ENCODE peak calls at places on chromosome 13, in ten cellular contexts. One of them, this sample, is unnamed.

GRCh38 chr13:65926750-65927171 is 1303.4 kb downstream of the PCDH9 start:
- DNase-seq in cardiac fibroblast: peak; percentile 39
- DNase-seq in CD8-positive, alpha-beta T cell: no peak
- DNase-seq in CD4-positive, CD25-positive, alpha-beta regulatory T cell: no peak
- DNase-seq in GM23248: no peak
- DNase-seq in psoas muscle: peak; percentile 28
- DNase-seq in mucosa of descending colon: no peak
- DNase-seq in suprapubic skin: no peak
- DNase-seq in AG04450: no peak
- DNase-seq in hepatocyte: peak; percentile 21
- DNase-seq in this sample: no peak

GRCh38 chr13:111565400-111565799 is 245.0 kb downstream of the TEX29 start:
- DNase-seq in cardiac fibroblast: no peak
- DNase-seq in CD8-positive, alpha-beta T cell: no peak
- DNase-seq in CD4-positive, CD25-positive, alpha-beta regulatory T cell: no peak
- DNase-seq in GM23248: no peak
- DNase-seq in psoas muscle: no peak
- DNase-seq in mucosa of descending colon: no peak
- DNase-seq in suprapubic skin: no peak
- DNase-seq in AG04450: no peak
- DNase-seq in hepatocyte: no peak
- DNase-seq in this sample: no peak

GRCh38 chr13:60137911-60138570 is 25.7 kb downstream of the DIAPH3 start:
- DNase-seq in cardiac fibroblast: no peak
- DNase-seq in CD8-positive, alpha-beta T cell: no peak
- DNase-seq in CD4-positive, CD25-positive, alpha-beta regulatory T cell: no peak
- DNase-seq in GM23248: no peak
- DNase-seq in psoas muscle: no peak
- DNase-seq in mucosa of descending colon: no peak
- DNase-seq in suprapubic skin: no peak
- DNase-seq in AG04450: no peak
- DNase-seq in hepatocyte: no peak
- DNase-seq in this sample: no peak

GRCh38 chr13:102286326-102286725 is 115.5 kb downstream of the FGF14 start:
- DNase-seq in cardiac fibroblast: peak; percentile 59
- DNase-seq in CD8-positive, alpha-beta T cell: no peak
- DNase-seq in CD4-positive, CD25-positive, alpha-beta regulatory T cell: no peak
- DNase-seq in GM23248: peak; percentile 97
- DNase-seq in psoas muscle: no peak
- DNase-seq in mucosa of descending colon: no peak
- DNase-seq in suprapubic skin: no peak
- DNase-seq in AG04450: peak; percentile 74
- DNase-seq in hepatocyte: peak; percentile 15
- DNase-seq in this sample: peak; percentile 94

GRCh38 chr13:82480415-82480814 is 1401.9 kb downstream of the SLITRK1 start:
- DNase-seq in cardiac fibroblast: no peak
- DNase-seq in CD8-positive, alpha-beta T cell: no peak
- DNase-seq in CD4-positive, CD25-positive, alpha-beta regulatory T cell: no peak
- DNase-seq in GM23248: peak; percentile 4
- DNase-seq in psoas muscle: no peak
- DNase-seq in mucosa of descending colon: no peak
- DNase-seq in suprapubic skin: no peak
- DNase-seq in AG04450: no peak
- DNase-seq in hepatocyte: no peak
- DNase-seq in this sample: no peak

GRCh38 chr13:108915634-108916497 is 286.5 kb downstream of the MYO16 start:
- DNase-seq in cardiac fibroblast: peak; percentile 93
- DNase-seq in CD8-positive, alpha-beta T cell: no peak
- DNase-seq in CD4-positive, CD25-positive, alpha-beta regulatory T cell: peak; percentile 43
- DNase-seq in GM23248: peak; percentile 72
- DNase-seq in psoas muscle: peak; percentile 80
- DNase-seq in mucosa of descending colon: peak; percentile 84
- DNase-seq in suprapubic skin: peak; percentile 89
- DNase-seq in AG04450: peak; percentile 65
- DNase-seq in hepatocyte: peak; percentile 94
- DNase-seq in this sample: peak; percentile 60

GRCh38 chr13:109971006-109971744 is 184.8 kb upstream of the IRS2 start:
- DNase-seq in cardiac fibroblast: no peak
- DNase-seq in CD8-positive, alpha-beta T cell: no peak
- DNase-seq in CD4-positive, CD25-positive, alpha-beta regulatory T cell: no peak
- DNase-seq in GM23248: peak; percentile 61
- DNase-seq in psoas muscle: no peak
- DNase-seq in mucosa of descending colon: no peak
- DNase-seq in suprapubic skin: no peak
- DNase-seq in AG04450: no peak
- DNase-seq in hepatocyte: no peak
- DNase-seq in this sample: no peak

GRCh38 chr13:113671066-113672001 is 4.3 kb downstream of the GRK1 start:
- DNase-seq in cardiac fibroblast: no peak
- DNase-seq in CD8-positive, alpha-beta T cell: no peak
- DNase-seq in CD4-positive, CD25-positive, alpha-beta regulatory T cell: no peak
- DNase-seq in GM23248: no peak
- DNase-seq in psoas muscle: peak; percentile 40
- DNase-seq in mucosa of descending colon: peak; percentile 47
- DNase-seq in suprapubic skin: peak; percentile 55
- DNase-seq in AG04450: no peak
- DNase-seq in hepatocyte: no peak
- DNase-seq in this sample: no peak

GRCh38 chr13:113789167-113789566 is 30.1 kb downstream of the TMEM255B start:
- DNase-seq in cardiac fibroblast: no peak
- DNase-seq in CD8-positive, alpha-beta T cell: no peak
- DNase-seq in CD4-positive, CD25-positive, alpha-beta regulatory T cell: no peak
- DNase-seq in GM23248: no peak
- DNase-seq in psoas muscle: no peak
- DNase-seq in mucosa of descending colon: no peak
- DNase-seq in suprapubic skin: no peak
- DNase-seq in AG04450: no peak
- DNase-seq in hepatocyte: no peak
- DNase-seq in this sample: no peak

GRCh38 chr13:35984776-35985453 is 146.3 kb downstream of the DCLK1 start:
- DNase-seq in cardiac fibroblast: no peak
- DNase-seq in CD8-positive, alpha-beta T cell: no peak
- DNase-seq in CD4-positive, CD25-positive, alpha-beta regulatory T cell: no peak
- DNase-seq in GM23248: no peak
- DNase-seq in psoas muscle: no peak
- DNase-seq in mucosa of descending colon: no peak
- DNase-seq in suprapubic skin: no peak
- DNase-seq in AG04450: no peak
- DNase-seq in hepatocyte: peak; percentile 22
- DNase-seq in this sample: no peak

GRCh38 chr13:40059540-40060232 is 404.2 kb downstream of the COG6 start:
- DNase-seq in cardiac fibroblast: no peak
- DNase-seq in CD8-positive, alpha-beta T cell: no peak
- DNase-seq in CD4-positive, CD25-positive, alpha-beta regulatory T cell: no peak
- DNase-seq in GM23248: peak; percentile 43
- DNase-seq in psoas muscle: no peak
- DNase-seq in mucosa of descending colon: no peak
- DNase-seq in suprapubic skin: no peak
- DNase-seq in AG04450: no peak
- DNase-seq in hepatocyte: no peak
- DNase-seq in this sample: no peak

GRCh38 chr13:43572601-43573360 is 214.0 kb downstream of the ENOX1 start:
- DNase-seq in cardiac fibroblast: no peak
- DNase-seq in CD8-positive, alpha-beta T cell: no peak
- DNase-seq in CD4-positive, CD25-positive, alpha-beta regulatory T cell: no peak
- DNase-seq in GM23248: peak; percentile 91
- DNase-seq in psoas muscle: no peak
- DNase-seq in mucosa of descending colon: no peak
- DNase-seq in suprapubic skin: no peak
- DNase-seq in AG04450: no peak
- DNase-seq in hepatocyte: no peak
- DNase-seq in this sample: peak; percentile 67

GRCh38 chr13:30408319-30409101 is 13.8 kb upstream of the UBE2L5 start:
- DNase-seq in cardiac fibroblast: peak; percentile 92
- DNase-seq in CD8-positive, alpha-beta T cell: peak; percentile 84
- DNase-seq in CD4-positive, CD25-positive, alpha-beta regulatory T cell: peak; percentile 86
- DNase-seq in GM23248: peak; percentile 95
- DNase-seq in psoas muscle: peak; percentile 98
- DNase-seq in mucosa of descending colon: peak; percentile 96
- DNase-seq in suprapubic skin: peak; percentile 98
- DNase-seq in AG04450: peak; percentile 73
- DNase-seq in hepatocyte: peak; percentile 96
- DNase-seq in this sample: peak; percentile 64

GRCh38 chr13:50921706-50922105 is 12.1 kb downstream of the RNASEH2B start:
- DNase-seq in cardiac fibroblast: no peak
- DNase-seq in CD8-positive, alpha-beta T cell: no peak
- DNase-seq in CD4-positive, CD25-positive, alpha-beta regulatory T cell: no peak
- DNase-seq in GM23248: no peak
- DNase-seq in psoas muscle: no peak
- DNase-seq in mucosa of descending colon: no peak
- DNase-seq in suprapubic skin: no peak
- DNase-seq in AG04450: no peak
- DNase-seq in hepatocyte: no peak
- DNase-seq in this sample: no peak

GRCh38 chr13:46530084-46530935 is 22.7 kb upstream of the LRCH1 start:
- DNase-seq in cardiac fibroblast: peak; percentile 33
- DNase-seq in CD8-positive, alpha-beta T cell: no peak
- DNase-seq in CD4-positive, CD25-positive, alpha-beta regulatory T cell: no peak
- DNase-seq in GM23248: peak; percentile 67
- DNase-seq in psoas muscle: no peak
- DNase-seq in mucosa of descending colon: no peak
- DNase-seq in suprapubic skin: no peak
- DNase-seq in AG04450: no peak
- DNase-seq in hepatocyte: no peak
- DNase-seq in this sample: no peak

GRCh38 chr13:91133941-91134772 is 213.3 kb upstream of the MIR17HG start:
- DNase-seq in cardiac fibroblast: peak; percentile 76
- DNase-seq in CD8-positive, alpha-beta T cell: no peak
- DNase-seq in CD4-positive, CD25-positive, alpha-beta regulatory T cell: peak; percentile 11
- DNase-seq in GM23248: peak; percentile 70
- DNase-seq in psoas muscle: no peak
- DNase-seq in mucosa of descending colon: no peak
- DNase-seq in suprapubic skin: no peak
- DNase-seq in AG04450: peak; percentile 4
- DNase-seq in hepatocyte: peak; percentile 69
- DNase-seq in this sample: no peak

GRCh38 chr13:77298403-77298802 is 28.5 kb downstream of the MYCBP2 start:
- DNase-seq in cardiac fibroblast: no peak
- DNase-seq in CD8-positive, alpha-beta T cell: no peak
- DNase-seq in CD4-positive, CD25-positive, alpha-beta regulatory T cell: no peak
- DNase-seq in GM23248: no peak
- DNase-seq in psoas muscle: no peak
- DNase-seq in mucosa of descending colon: no peak
- DNase-seq in suprapubic skin: no peak
- DNase-seq in AG04450: no peak
- DNase-seq in hepatocyte: no peak
- DNase-seq in this sample: no peak
- H3K4me3 ChIP-seq in cardiac fibroblast: no peak overlapping the region
- H3K4me3 ChIP-seq in CD8-positive, alpha-beta T cell: no peak overlapping the region
- H3K4me3 ChIP-seq in CD4-positive, CD25-positive, alpha-beta regulatory T cell: peak overlapping the region; percentile 27
- H3K4me3 ChIP-seq in GM23248: no peak overlapping the region
- H3K4me3 ChIP-seq in psoas muscle: no peak overlapping the region
- H3K4me3 ChIP-seq in mucosa of descending colon: no peak overlapping the region
- H3K4me3 ChIP-seq in suprapubic skin: no peak overlapping the region
- H3K4me3 ChIP-seq in AG04450: no peak overlapping the region
- H3K4me3 ChIP-seq in hepatocyte: no peak overlapping the region
- H3K4me3 ChIP-seq in this sample: no peak overlapping the region

DNA sequence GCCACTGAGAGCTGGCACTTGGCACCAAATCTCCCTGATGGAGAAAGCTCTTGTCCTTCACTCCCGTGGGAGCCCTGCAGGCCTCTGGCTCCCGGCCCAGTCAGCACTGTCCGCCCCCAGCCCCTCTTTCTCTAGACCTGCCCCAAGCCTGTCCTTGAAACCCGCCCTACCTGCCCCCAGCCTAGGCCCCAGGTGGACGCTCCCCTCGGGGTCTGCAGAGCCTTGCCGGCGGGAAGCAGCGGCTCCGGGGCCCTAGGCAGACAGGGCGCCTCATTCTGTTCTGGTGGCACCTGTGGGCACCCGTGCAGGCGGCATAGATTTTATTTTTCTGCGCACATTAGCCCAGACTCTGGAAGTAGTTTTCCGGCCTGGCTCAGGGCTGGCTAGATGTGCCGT is 17.6 kb downstream of the IL17D start:
- DNase-seq in cardiac fibroblast: no peak
- DNase-seq in CD8-positive, alpha-beta T cell: no peak
- DNase-seq in CD4-positive, CD25-positive, alpha-beta regulatory T cell: no peak
- DNase-seq in GM23248: no peak
- DNase-seq in psoas muscle: no peak
- DNase-seq in mucosa of descending colon: no peak
- DNase-seq in suprapubic skin: no peak
- DNase-seq in AG04450: no peak
- DNase-seq in hepatocyte: no peak
- DNase-seq in this sample: no peak
- H3K4me3 ChIP-seq in cardiac fibroblast: no peak overlapping the region
- H3K4me3 ChIP-seq in CD8-positive, alpha-beta T cell: no peak overlapping the region
- H3K4me3 ChIP-seq in CD4-positive, CD25-positive, alpha-beta regulatory T cell: no peak overlapping the region
- H3K4me3 ChIP-seq in GM23248: no peak overlapping the region
- H3K4me3 ChIP-seq in psoas muscle: peak overlapping the region; percentile 67
- H3K4me3 ChIP-seq in mucosa of descending colon: no peak overlapping the region
- H3K4me3 ChIP-seq in suprapubic skin: peak overlapping the region; percentile 57
- H3K4me3 ChIP-seq in AG04450: no peak overlapping the region
- H3K4me3 ChIP-seq in hepatocyte: no peak overlapping the region
- H3K4me3 ChIP-seq in this sample: no peak overlapping the region

DNA sequence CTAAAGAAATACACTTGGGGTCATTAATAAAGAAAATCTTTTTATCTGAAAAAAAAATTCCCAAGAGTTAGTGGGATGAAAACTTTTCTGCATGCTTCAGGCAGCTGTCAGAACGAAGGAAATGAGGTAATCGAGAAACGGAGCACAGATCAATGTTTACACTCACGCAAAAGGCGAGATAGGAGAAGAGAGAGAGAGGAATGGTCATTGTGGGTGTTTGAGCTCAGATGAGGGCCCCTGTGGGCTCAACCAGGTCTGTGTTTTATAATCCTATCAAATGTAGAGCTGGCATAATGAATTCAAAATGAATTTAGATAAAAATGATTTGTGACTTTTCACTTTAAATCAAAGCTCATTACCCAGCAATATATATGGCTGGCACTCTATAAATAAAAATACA is 6.3 kb upstream of the RXFP2 start:
- DNase-seq in cardiac fibroblast: peak; percentile 11
- DNase-seq in CD8-positive, alpha-beta T cell: no peak
- DNase-seq in CD4-positive, CD25-positive, alpha-beta regulatory T cell: no peak
- DNase-seq in GM23248: no peak
- DNase-seq in psoas muscle: no peak
- DNase-seq in mucosa of descending colon: no peak
- DNase-seq in suprapubic skin: no peak
- DNase-seq in AG04450: no peak
- DNase-seq in hepatocyte: no peak
- DNase-seq in this sample: no peak
- H3K4me3 ChIP-seq in cardiac fibroblast: no peak overlapping the region
- H3K4me3 ChIP-seq in CD8-positive, alpha-beta T cell: no peak overlapping the region
- H3K4me3 ChIP-seq in CD4-positive, CD25-positive, alpha-beta regulatory T cell: no peak overlapping the region
- H3K4me3 ChIP-seq in GM23248: no peak overlapping the region
- H3K4me3 ChIP-seq in psoas muscle: peak overlapping the region; percentile 21
- H3K4me3 ChIP-seq in mucosa of descending colon: no peak overlapping the region
- H3K4me3 ChIP-seq in suprapubic skin: no peak overlapping the region
- H3K4me3 ChIP-seq in AG04450: peak overlapping the region; percentile 18
- H3K4me3 ChIP-seq in hepatocyte: no peak overlapping the region
- H3K4me3 ChIP-seq in this sample: peak overlapping the region; percentile 5

DNA sequence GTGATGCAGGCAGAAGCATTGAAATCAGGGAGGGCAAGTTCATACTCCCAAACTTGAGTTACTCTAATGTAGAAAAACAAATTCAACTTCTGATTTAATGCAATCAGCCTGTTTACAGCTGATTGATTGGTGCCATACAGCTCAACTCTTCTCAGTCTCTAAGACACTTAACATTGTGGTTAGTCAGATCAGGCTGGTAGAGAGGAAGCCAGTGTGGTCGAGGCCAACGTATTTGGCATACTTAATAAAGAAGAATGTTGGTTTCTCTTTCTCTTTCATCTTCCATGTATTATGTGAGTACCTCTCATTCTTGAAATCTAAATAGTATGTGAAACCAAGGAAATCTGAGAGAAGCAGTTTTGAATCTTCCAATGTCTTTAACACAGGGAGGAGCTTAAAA is 255.0 kb upstream of the SLITRK1 start:
- DNase-seq in cardiac fibroblast: no peak
- DNase-seq in CD8-positive, alpha-beta T cell: peak; percentile 22
- DNase-seq in CD4-positive, CD25-positive, alpha-beta regulatory T cell: peak; percentile 79
- DNase-seq in GM23248: no peak
- DNase-seq in psoas muscle: no peak
- DNase-seq in mucosa of descending colon: no peak
- DNase-seq in suprapubic skin: no peak
- DNase-seq in AG04450: no peak
- DNase-seq in hepatocyte: no peak
- DNase-seq in this sample: no peak
- H3K4me3 ChIP-seq in cardiac fibroblast: no peak overlapping the region
- H3K4me3 ChIP-seq in CD8-positive, alpha-beta T cell: no peak overlapping the region
- H3K4me3 ChIP-seq in CD4-positive, CD25-positive, alpha-beta regulatory T cell: peak overlapping the region; percentile 79
- H3K4me3 ChIP-seq in GM23248: no peak overlapping the region
- H3K4me3 ChIP-seq in psoas muscle: no peak overlapping the region
- H3K4me3 ChIP-seq in mucosa of descending colon: no peak overlapping the region
- H3K4me3 ChIP-seq in suprapubic skin: no peak overlapping the region
- H3K4me3 ChIP-seq in AG04450: no peak overlapping the region
- H3K4me3 ChIP-seq in hepatocyte: no peak overlapping the region
- H3K4me3 ChIP-seq in this sample: no peak overlapping the region